ENCODE peak calls at places on chromosomes 12 and 14, in five cellular contexts. One of them, this sample, is unnamed.
A peak's percentile ranks its signal among the peaks of the same experiment; 100 is the strongest.

GRCh38 chr14:55458800-55459577 is 18.6 kb upstream of the TBPL2 start:
- DNase-seq in gastrocnemius medialis: no peak
- DNase-seq in RWPE1: peak; percentile 73
- DNase-seq in right cardiac atrium: no peak
- DNase-seq in CD8-positive, alpha-beta T cell: no peak
- DNase-seq in this sample: no peak

GRCh38 chr14:90795744-90796143 is 20.5 kb downstream of the TTC7B start:
- DNase-seq in right cardiac atrium: no peak
- DNase-seq in gastrocnemius medialis: no peak
- DNase-seq in RWPE1: peak; percentile 67
- DNase-seq in CD8-positive, alpha-beta T cell: no peak
- DNase-seq in this sample: no peak

GRCh38 chr12:78210894-78211302 is 380.2 kb downstream of the NAV3 start:
- DNase-seq in CD8-positive, alpha-beta T cell: no peak
- DNase-seq in right cardiac atrium: no peak
- DNase-seq in gastrocnemius medialis: no peak
- DNase-seq in RWPE1: peak; percentile 2
- DNase-seq in this sample: peak; percentile 52

GRCh38 chr14:100617715-100618693 is 30.8 kb upstream of the BEGAIN start:
- DNase-seq in gastrocnemius medialis: no peak
- DNase-seq in right cardiac atrium: peak; percentile 90
- DNase-seq in RWPE1: no peak
- DNase-seq in CD8-positive, alpha-beta T cell: no peak
- DNase-seq in this sample: no peak

GRCh38 chr12:104263580-104264358 is 39.8 kb upstream of the EID3 start:
- DNase-seq in CD8-positive, alpha-beta T cell: no peak
- DNase-seq in RWPE1: peak; percentile 70
- DNase-seq in gastrocnemius medialis: no peak
- DNase-seq in right cardiac atrium: no peak
- DNase-seq in this sample: no peak

GRCh38 chr12:65596514-65597010 is 227.7 kb upstream of the HMGA2 start:
- DNase-seq in RWPE1: peak; percentile 88
- DNase-seq in gastrocnemius medialis: no peak
- DNase-seq in CD8-positive, alpha-beta T cell: no peak
- DNase-seq in right cardiac atrium: no peak
- DNase-seq in this sample: no peak

GRCh38 chr14:35374273-35374681 is 30.3 kb downstream of the NFKBIA start:
- DNase-seq in right cardiac atrium: no peak
- DNase-seq in gastrocnemius medialis: peak; percentile 45
- DNase-seq in RWPE1: peak; percentile 84
- DNase-seq in CD8-positive, alpha-beta T cell: no peak
- DNase-seq in this sample: peak; percentile 74

GRCh38 chr12:129903956-129904769 is at the start of gene TMEM132D:
- DNase-seq in RWPE1: no peak
- DNase-seq in gastrocnemius medialis: no peak
- DNase-seq in CD8-positive, alpha-beta T cell: no peak
- DNase-seq in right cardiac atrium: peak; percentile 57
- DNase-seq in this sample: no peak

GRCh38 chr14:80955434-80955939 is at the start of gene TSHR:
- DNase-seq in CD8-positive, alpha-beta T cell: peak; percentile 12
- DNase-seq in RWPE1: no peak
- DNase-seq in gastrocnemius medialis: no peak
- DNase-seq in right cardiac atrium: peak; percentile 41
- DNase-seq in this sample: peak; percentile 69

GRCh38 chr12:133081408-133081806 is 684 bp downstream of the ZNF140 start:
- DNase-seq in CD8-positive, alpha-beta T cell: no peak
- DNase-seq in gastrocnemius medialis: no peak
- DNase-seq in RWPE1: no peak
- DNase-seq in right cardiac atrium: peak; percentile 67
- DNase-seq in this sample: no peak

GRCh38 chr12:93025145-93026103 is 96.3 kb upstream of the EEA1 start:
- DNase-seq in RWPE1: no peak
- DNase-seq in right cardiac atrium: no peak
- DNase-seq in CD8-positive, alpha-beta T cell: no peak
- DNase-seq in gastrocnemius medialis: no peak
- DNase-seq in this sample: no peak

GRCh38 chr12:89960011-89960507 is 251.4 kb upstream of the ATP2B1 start:
- DNase-seq in RWPE1: peak; percentile 18
- DNase-seq in CD8-positive, alpha-beta T cell: no peak
- DNase-seq in right cardiac atrium: no peak
- DNase-seq in gastrocnemius medialis: no peak
- DNase-seq in this sample: no peak

GRCh38 chr14:63877594-63877993 is 24.8 kb downstream of the SYNE2 start:
- DNase-seq in CD8-positive, alpha-beta T cell: no peak
- DNase-seq in RWPE1: no peak
- DNase-seq in gastrocnemius medialis: no peak
- DNase-seq in right cardiac atrium: no peak
- DNase-seq in this sample: no peak

GRCh38 chr14:63881926-63882325 is 29.1 kb downstream of the SYNE2 start:
- DNase-seq in CD8-positive, alpha-beta T cell: no peak
- DNase-seq in RWPE1: no peak
- DNase-seq in right cardiac atrium: no peak
- DNase-seq in gastrocnemius medialis: no peak
- DNase-seq in this sample: no peak

GRCh38 chr14:63875311-63875710 is 22.5 kb downstream of the SYNE2 start:
- DNase-seq in CD8-positive, alpha-beta T cell: no peak
- DNase-seq in RWPE1: no peak
- DNase-seq in gastrocnemius medialis: no peak
- DNase-seq in right cardiac atrium: no peak
- DNase-seq in this sample: peak; percentile 83

GRCh38 chr14:63878052-63878451 is 25.2 kb downstream of the SYNE2 start:
- DNase-seq in right cardiac atrium: no peak
- DNase-seq in gastrocnemius medialis: no peak
- DNase-seq in CD8-positive, alpha-beta T cell: no peak
- DNase-seq in RWPE1: no peak
- DNase-seq in this sample: no peak

DNA sequence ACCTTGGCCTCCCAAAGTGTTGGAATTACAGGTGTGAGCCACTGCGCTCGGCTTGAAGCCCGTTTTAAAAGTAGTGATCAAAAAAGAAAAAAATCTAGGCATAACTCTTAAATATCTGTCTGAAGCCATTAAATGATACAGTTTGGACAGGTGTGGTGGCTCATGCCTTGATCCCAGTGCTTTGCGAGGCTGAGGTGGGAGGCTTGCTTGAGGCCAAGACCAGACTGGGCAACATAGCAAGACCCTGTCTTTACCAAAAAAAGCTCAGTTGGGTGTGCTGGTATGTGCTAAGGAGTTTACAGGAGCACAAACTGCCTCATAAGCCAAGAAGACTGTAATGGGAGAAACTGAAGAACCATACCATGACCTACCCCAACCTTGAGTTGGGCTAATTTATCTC is 26.0 kb downstream of the SYNE2 start:
- DNase-seq in right cardiac atrium: no peak
- DNase-seq in CD8-positive, alpha-beta T cell: no peak
- DNase-seq in gastrocnemius medialis: no peak
- DNase-seq in RWPE1: no peak
- DNase-seq in this sample: no peak
- H3K27ac ChIP-seq in right cardiac atrium: no peak overlapping the region
- H3K27ac ChIP-seq in CD8-positive, alpha-beta T cell: no peak overlapping the region
- H3K27ac ChIP-seq in gastrocnemius medialis: no peak overlapping the region
- H3K27ac ChIP-seq in RWPE1: no peak overlapping the region
- H3K27ac ChIP-seq in this sample: no peak overlapping the region

DNA sequence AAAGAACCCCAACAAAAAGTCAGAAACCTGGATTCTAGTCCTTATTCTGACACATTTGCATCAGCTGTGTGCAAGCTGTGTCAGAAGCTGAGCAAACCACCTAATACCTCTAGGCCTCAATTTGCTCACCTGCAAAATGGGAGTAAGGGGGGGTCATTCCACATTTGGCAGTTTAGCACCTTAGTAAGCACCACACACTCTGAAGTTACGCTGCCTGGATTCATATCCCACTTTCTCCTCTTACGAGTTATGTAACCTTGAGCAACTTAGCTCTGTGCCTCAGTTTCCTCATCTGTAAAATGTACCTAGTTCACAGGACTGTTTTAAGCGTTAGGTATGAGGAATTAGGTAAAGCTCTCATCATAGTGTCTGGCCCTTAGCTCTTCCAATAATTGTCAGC is 218.9 kb downstream of the PPM1H start:
- DNase-seq in gastrocnemius medialis: no peak
- DNase-seq in RWPE1: no peak
- DNase-seq in CD8-positive, alpha-beta T cell: no peak
- DNase-seq in right cardiac atrium: no peak
- DNase-seq in this sample: no peak
- H3K27ac ChIP-seq in gastrocnemius medialis: no peak overlapping the region
- H3K27ac ChIP-seq in RWPE1: no peak overlapping the region
- H3K27ac ChIP-seq in CD8-positive, alpha-beta T cell: no peak overlapping the region
- H3K27ac ChIP-seq in right cardiac atrium: no peak overlapping the region
- H3K27ac ChIP-seq in this sample: peak overlapping the region; percentile 30

GRCh38 chr12:105716621-105717020 is 386.1 kb downstream of the C12orf75 start:
- DNase-seq in CD8-positive, alpha-beta T cell: no peak
- DNase-seq in RWPE1: no peak
- DNase-seq in right cardiac atrium: no peak
- DNase-seq in gastrocnemius medialis: no peak
- DNase-seq in this sample: no peak

DNA sequence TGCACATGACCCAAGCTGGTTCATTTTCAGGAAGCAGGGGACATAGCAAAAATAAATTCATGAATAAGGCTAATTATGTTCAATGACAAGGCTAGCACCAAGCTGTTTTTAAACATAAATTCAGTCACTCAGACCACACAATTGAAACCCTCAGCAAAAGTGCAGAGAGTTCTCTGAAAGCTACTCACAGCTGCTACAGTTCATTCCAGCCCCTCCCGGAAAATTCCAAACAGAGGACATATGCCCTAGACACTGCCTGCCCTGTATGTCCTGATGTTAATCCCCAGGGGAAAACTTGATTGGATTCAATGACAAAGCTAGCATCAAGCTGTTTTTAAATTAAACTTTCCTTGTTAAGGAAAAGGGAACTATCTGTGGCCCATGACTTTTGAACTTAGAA is 383.4 kb downstream of the C12orf75 start:
- DNase-seq in gastrocnemius medialis: no peak
- DNase-seq in CD8-positive, alpha-beta T cell: no peak
- DNase-seq in right cardiac atrium: no peak
- DNase-seq in RWPE1: no peak
- DNase-seq in this sample: no peak
- H3K27ac ChIP-seq in gastrocnemius medialis: no peak overlapping the region
- H3K27ac ChIP-seq in CD8-positive, alpha-beta T cell: no peak overlapping the region
- H3K27ac ChIP-seq in right cardiac atrium: no peak overlapping the region
- H3K27ac ChIP-seq in RWPE1: no peak overlapping the region
- H3K27ac ChIP-seq in this sample: no peak overlapping the region

GRCh38 chr14:105455086-105455640 is 19.5 kb upstream of the CRIP2 start:
- DNase-seq in CD8-positive, alpha-beta T cell: no peak
- DNase-seq in RWPE1: no peak
- DNase-seq in gastrocnemius medialis: no peak
- DNase-seq in right cardiac atrium: peak; percentile 42
- DNase-seq in this sample: no peak

GRCh38 chr14:105458571-105458970 is 16.1 kb upstream of the CRIP2 start:
- DNase-seq in RWPE1: no peak
- DNase-seq in gastrocnemius medialis: no peak
- DNase-seq in CD8-positive, alpha-beta T cell: no peak
- DNase-seq in right cardiac atrium: peak; percentile 44
- DNase-seq in this sample: no peak

GRCh38 chr14:105455766-105456660 is 18.6 kb upstream of the CRIP2 start:
- DNase-seq in CD8-positive, alpha-beta T cell: no peak
- DNase-seq in gastrocnemius medialis: no peak
- DNase-seq in RWPE1: no peak
- DNase-seq in right cardiac atrium: peak; percentile 40
- DNase-seq in this sample: no peak

GRCh38 chr14:105458010-105458409 is 16.6 kb upstream of the CRIP2 start:
- DNase-seq in RWPE1: no peak
- DNase-seq in gastrocnemius medialis: no peak
- DNase-seq in right cardiac atrium: peak; percentile 48
- DNase-seq in CD8-positive, alpha-beta T cell: no peak
- DNase-seq in this sample: no peak

DNA sequence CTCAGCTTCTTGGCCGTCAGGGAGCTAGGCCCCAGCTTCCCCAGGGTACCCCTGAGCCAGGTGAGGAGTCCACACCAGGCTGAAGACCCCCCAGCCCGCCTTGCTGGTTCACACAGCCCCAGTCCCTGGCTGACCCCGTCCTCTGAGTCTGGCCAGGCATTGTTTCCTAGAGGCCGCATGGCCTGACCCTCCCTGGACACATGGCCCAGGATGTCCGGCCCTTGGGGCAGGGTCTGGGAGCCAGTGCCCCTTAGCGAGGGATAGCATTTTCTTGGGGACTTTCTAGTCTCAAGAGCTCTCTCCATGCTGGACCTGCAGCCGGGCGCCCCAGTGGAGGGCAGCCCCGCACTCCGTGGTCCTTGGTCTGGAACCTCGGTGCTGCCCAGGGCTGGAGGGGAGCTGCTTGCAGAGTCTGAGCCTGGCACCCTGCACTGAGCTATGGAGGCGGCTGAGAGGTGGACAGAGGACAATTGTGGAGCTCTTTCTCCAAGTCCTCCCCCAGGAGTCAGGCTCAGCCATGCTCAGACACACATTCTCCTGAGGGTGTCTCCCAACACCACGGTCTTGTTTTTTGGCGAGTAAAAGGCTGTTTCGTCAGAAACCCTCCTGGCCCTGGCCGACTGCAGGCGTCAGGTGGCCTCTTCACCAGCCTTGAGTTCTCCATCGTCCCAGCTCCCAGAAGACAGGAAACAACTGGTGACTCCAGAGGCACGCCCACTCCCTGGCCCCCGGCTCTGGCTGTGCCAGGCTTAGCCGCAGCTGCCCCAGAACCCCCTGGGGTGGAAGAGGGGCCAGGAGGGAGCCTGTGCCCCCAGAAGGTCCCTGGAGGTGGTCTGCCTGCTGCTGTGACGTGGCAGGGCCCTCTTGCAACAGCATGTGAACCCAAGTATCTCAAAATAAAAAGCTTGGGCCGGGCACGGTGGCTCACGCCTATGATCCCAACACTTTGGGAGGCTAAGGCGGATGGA is 17.6 kb upstream of the CRIP2 start:
- DNase-seq in right cardiac atrium: peak; percentile 61
- DNase-seq in gastrocnemius medialis: no peak
- DNase-seq in RWPE1: no peak
- DNase-seq in CD8-positive, alpha-beta T cell: no peak
- DNase-seq in this sample: no peak
- H3K27ac ChIP-seq in right cardiac atrium: no peak overlapping the region
- H3K27ac ChIP-seq in gastrocnemius medialis: no peak overlapping the region
- H3K27ac ChIP-seq in RWPE1: peak overlapping the region; percentile 37
- H3K27ac ChIP-seq in CD8-positive, alpha-beta T cell: no peak overlapping the region
- H3K27ac ChIP-seq in this sample: no peak overlapping the region